ENCODE peak calls at places on chromosomes 12 and 14, in eight cellular contexts. X, R, S, D, E, P, J and G are unnamed samples.

GRCh38 chr12:65728913-65729793 is 95.1 kb upstream of the HMGA2 start:
- DNase-seq in R (no peak), P (no peak), E (no peak), S (peak), X (no peak), D (no peak), J (no peak), G (no peak)

GRCh38 chr12:13350381-13350780 is 153.9 kb downstream of the EMP1 start:
- DNase-seq in X (no peak), R (no peak), P (no peak), S (no peak), E (no peak), D (no peak), J (no peak), G (no peak)

GRCh38 chr12:33247625-33248024 is 192.0 kb downstream of the SYT10 start:
- DNase-seq in R (no peak), X (no peak), D (no peak), J (no peak), P (no peak), E (no peak), S (no peak), G (no peak)

GRCh38 chr12:53956251-53956887 is 1.7 kb downstream of the HOXC12 start:
- DNase-seq in J (no peak), E (no peak), X (peak), P (no peak), R (no peak), D (no peak), S (no peak), G (peak)

GRCh38 chr12:100859063-100859627 is 64.6 kb downstream of the ANO4 start:
- DNase-seq in D (no peak), E (no peak), S (no peak), P (no peak), X (no peak), R (no peak), J (no peak), G (no peak)

GRCh38 chr14:30337456-30337855 is 221.5 kb upstream of the G2E3 start:
- DNase-seq in P (no peak), R (no peak), X (peak), J (no peak), E (no peak), S (no peak), D (no peak), G (no peak)

GRCh38 chr12:91818236-91819131 is 327.2 kb downstream of the BTG1 start:
- DNase-seq in S (no peak), R (no peak), X (no peak), D (no peak), J (no peak), E (peak), P (no peak), G (no peak)

GRCh38 chr14:101062065-101062450 is 158.5 kb upstream of the RTL1 start:
- DNase-seq in E (peak), J (no peak), X (no peak), P (no peak), D (no peak), R (no peak), S (no peak), G (no peak)

GRCh38 chr12:128047266-128048060 is 219.5 kb upstream of the TMEM132C start:
- DNase-seq in D (no peak), P (no peak), R (no peak), J (no peak), X (no peak), S (peak), E (no peak), G (no peak)

GRCh38 chr14:103472939-103473338 is 49.7 kb downstream of the CKB start:
- DNase-seq in R (no peak), S (no peak), J (no peak), P (no peak), X (no peak), D (peak), E (no peak), G (no peak)

GRCh38 chr12:51759175-51759574 is 89.3 kb downstream of the FIGNL2 start:
- DNase-seq in X (no peak), J (no peak), P (no peak), S (no peak), E (no peak), D (no peak), R (no peak), G (no peak)

GRCh38 chr12:4308334-4308960 is 12.6 kb upstream of the TIGAR start:
- DNase-seq in E (no peak), R (peak), D (no peak), J (no peak), X (no peak), S (no peak), P (no peak), G (no peak)

GRCh38 chr14:47022721-47023120 is 371.1 kb upstream of the RPL10L start:
- DNase-seq in R (no peak), S (no peak), E (no peak), P (no peak), J (no peak), D (no peak), X (no peak), G (no peak)

GRCh38 chr12:12349711-12350665 is at the start of gene MANSC1:
- DNase-seq in R (peak), D (peak), E (peak), X (peak), P (peak), S (peak), J (peak), G (peak)

GRCh38 chr14:77007975-77008421 is 20.5 kb downstream of the IRF2BPL start:
- DNase-seq in P (no peak), J (peak), X (peak), R (peak), E (no peak), S (no peak), D (no peak), G (no peak)

GRCh38 chr12:9509464-9510166 is 98.1 kb downstream of the KLRB1 start:
- DNase-seq in S (no peak), X (no peak), P (no peak), J (no peak), R (no peak), E (no peak), D (no peak), G (no peak)

GRCh38 chr12:109719123-109720022 is 5.7 kb downstream of the FAM222A start:
- DNase-seq in D (no peak), P (no peak), R (no peak), X (no peak), E (peak), S (no peak), J (no peak), G (no peak)

GRCh38 chr12:71085575-71085974 is 72.2 kb downstream of the TSPAN8 start:
- DNase-seq in J (no peak), S (no peak), X (no peak), R (no peak), E (no peak), D (no peak), P (no peak), G (no peak)

GRCh38 chr12:128455849-128456248 is 188.9 kb downstream of the TMEM132C start:
- DNase-seq in J (no peak), R (no peak), S (no peak), X (no peak), D (no peak), E (no peak), P (no peak), G (no peak)